ENCODE peak calls at places on chromosomes 16 and 17, in nine cellular contexts. One of them, this sample, is unnamed.

GRCh38 chr16:10552998-10553491 is 27.4 kb downstream of the EMP2 start:
- DNase-seq in astrocyte of the cerebellum: no peak
- DNase-seq in tibial artery: peak
- DNase-seq in AG10803: no peak
- DNase-seq in tibial nerve: peak
- DNase-seq in endothelial cell: no peak
- DNase-seq in AG04450: no peak
- DNase-seq in esophagus squamous epithelium: no peak
- DNase-seq in A549: peak
- DNase-seq in this sample: no peak

GRCh38 chr17:956905-957304 is 22.7 kb downstream of the NXN start:
- DNase-seq in astrocyte of the cerebellum: no peak
- DNase-seq in tibial artery: no peak
- DNase-seq in AG10803: no peak
- DNase-seq in tibial nerve: no peak
- DNase-seq in endothelial cell: no peak
- DNase-seq in AG04450: no peak
- DNase-seq in esophagus squamous epithelium: no peak
- DNase-seq in A549: peak
- DNase-seq in this sample: no peak

GRCh38 chr17:7380855-7381683 is at the start of gene TNK1:
- DNase-seq in astrocyte of the cerebellum: no peak
- DNase-seq in tibial artery: no peak
- DNase-seq in AG10803: no peak
- DNase-seq in tibial nerve: no peak
- DNase-seq in endothelial cell: no peak
- DNase-seq in AG04450: no peak
- DNase-seq in esophagus squamous epithelium: no peak
- DNase-seq in A549: no peak
- DNase-seq in this sample: no peak

GRCh38 chr16:67326472-67327309 is at the start of the genes KCTD19 and LRRC36:
- DNase-seq in astrocyte of the cerebellum: peak
- DNase-seq in tibial artery: peak
- DNase-seq in AG10803: no peak
- DNase-seq in tibial nerve: peak
- DNase-seq in endothelial cell: peak
- DNase-seq in AG04450: no peak
- DNase-seq in esophagus squamous epithelium: no peak
- DNase-seq in A549: peak
- DNase-seq in this sample: peak

GRCh38 chr17:82844796-82845162 is 5.0 kb upstream of the ZNF750 start:
- DNase-seq in astrocyte of the cerebellum: no peak
- DNase-seq in tibial artery: no peak
- DNase-seq in AG10803: no peak
- DNase-seq in tibial nerve: no peak
- DNase-seq in endothelial cell: no peak
- DNase-seq in AG04450: no peak
- DNase-seq in esophagus squamous epithelium: no peak
- DNase-seq in A549: no peak
- DNase-seq in this sample: no peak

GRCh38 chr16:11292076-11292748 is 11.1 kb upstream of the PRM1 start:
- DNase-seq in astrocyte of the cerebellum: no peak
- DNase-seq in tibial artery: no peak
- DNase-seq in AG10803: no peak
- DNase-seq in tibial nerve: no peak
- DNase-seq in endothelial cell: no peak
- DNase-seq in AG04450: no peak
- DNase-seq in esophagus squamous epithelium: no peak
- DNase-seq in A549: no peak
- DNase-seq in this sample: no peak

GRCh38 chr16:88354229-88355092 is 28.3 kb upstream of the ZNF469 start:
- DNase-seq in astrocyte of the cerebellum: no peak
- DNase-seq in tibial artery: peak
- DNase-seq in AG10803: no peak
- DNase-seq in tibial nerve: no peak
- DNase-seq in endothelial cell: no peak
- DNase-seq in AG04450: no peak
- DNase-seq in esophagus squamous epithelium: no peak
- DNase-seq in A549: no peak
- DNase-seq in this sample: no peak

GRCh38 chr17:30524847-30525246 is 47.6 kb downstream of the GOSR1 start:
- DNase-seq in astrocyte of the cerebellum: no peak
- DNase-seq in tibial artery: no peak
- DNase-seq in AG10803: peak
- DNase-seq in tibial nerve: no peak
- DNase-seq in endothelial cell: no peak
- DNase-seq in AG04450: peak
- DNase-seq in esophagus squamous epithelium: no peak
- DNase-seq in A549: no peak
- DNase-seq in this sample: no peak

GRCh38 chr16:7055443-7055842 is 277.2 kb upstream of the RBFOX1 start:
- DNase-seq in astrocyte of the cerebellum: no peak
- DNase-seq in tibial artery: no peak
- DNase-seq in AG10803: no peak
- DNase-seq in tibial nerve: no peak
- DNase-seq in endothelial cell: no peak
- DNase-seq in AG04450: no peak
- DNase-seq in esophagus squamous epithelium: no peak
- DNase-seq in A549: peak
- DNase-seq in this sample: no peak

GRCh38 chr16:89557230-89557935 is 3.1 kb upstream of the RPL13 start:
- DNase-seq in astrocyte of the cerebellum: peak
- DNase-seq in tibial artery: no peak
- DNase-seq in AG10803: peak
- DNase-seq in tibial nerve: peak
- DNase-seq in endothelial cell: peak
- DNase-seq in AG04450: no peak
- DNase-seq in esophagus squamous epithelium: no peak
- DNase-seq in A549: peak
- DNase-seq in this sample: peak

GRCh38 chr17:62757518-62757951 is 50.6 kb downstream of the MARCHF10 start:
- DNase-seq in astrocyte of the cerebellum: no peak
- DNase-seq in tibial artery: no peak
- DNase-seq in AG10803: peak
- DNase-seq in tibial nerve: no peak
- DNase-seq in endothelial cell: no peak
- DNase-seq in AG04450: no peak
- DNase-seq in esophagus squamous epithelium: no peak
- DNase-seq in A549: no peak
- DNase-seq in this sample: no peak

GRCh38 chr17:27376637-27377547 is 79.4 kb upstream of the KSR1 start:
- DNase-seq in astrocyte of the cerebellum: no peak
- DNase-seq in tibial artery: peak
- DNase-seq in AG10803: peak
- DNase-seq in tibial nerve: no peak
- DNase-seq in endothelial cell: no peak
- DNase-seq in AG04450: no peak
- DNase-seq in esophagus squamous epithelium: no peak
- DNase-seq in A549: peak
- DNase-seq in this sample: no peak

GRCh38 chr16:8677481-8677880 is 3.1 kb downstream of the ABAT start:
- DNase-seq in astrocyte of the cerebellum: no peak
- DNase-seq in tibial artery: no peak
- DNase-seq in AG10803: peak
- DNase-seq in tibial nerve: no peak
- DNase-seq in endothelial cell: no peak
- DNase-seq in AG04450: no peak
- DNase-seq in esophagus squamous epithelium: no peak
- DNase-seq in A549: no peak
- DNase-seq in this sample: no peak

GRCh38 chr17:62179525-62180161 is 114.6 kb upstream of the MED13 start:
- DNase-seq in astrocyte of the cerebellum: no peak
- DNase-seq in tibial artery: no peak
- DNase-seq in AG10803: peak
- DNase-seq in tibial nerve: no peak
- DNase-seq in endothelial cell: no peak
- DNase-seq in AG04450: no peak
- DNase-seq in esophagus squamous epithelium: no peak
- DNase-seq in A549: peak
- DNase-seq in this sample: no peak

GRCh38 chr17:83200231-83200699 is 120.9 kb downstream of the METRNL start:
- DNase-seq in astrocyte of the cerebellum: no peak
- DNase-seq in tibial artery: peak
- DNase-seq in AG10803: peak
- DNase-seq in tibial nerve: peak
- DNase-seq in endothelial cell: peak
- DNase-seq in AG04450: no peak
- DNase-seq in esophagus squamous epithelium: no peak
- DNase-seq in A549: no peak
- DNase-seq in this sample: no peak

GRCh38 chr16:85537331-85537788 is 75.8 kb upstream of the GSE1 start:
- DNase-seq in astrocyte of the cerebellum: no peak
- DNase-seq in tibial artery: no peak
- DNase-seq in AG10803: no peak
- DNase-seq in tibial nerve: no peak
- DNase-seq in endothelial cell: no peak
- DNase-seq in AG04450: no peak
- DNase-seq in esophagus squamous epithelium: no peak
- DNase-seq in A549: no peak
- DNase-seq in this sample: no peak

GRCh38 chr16:85536073-85536410 is 77.1 kb upstream of the GSE1 start:
- DNase-seq in astrocyte of the cerebellum: no peak
- DNase-seq in tibial artery: no peak
- DNase-seq in AG10803: peak
- DNase-seq in tibial nerve: no peak
- DNase-seq in endothelial cell: no peak
- DNase-seq in AG04450: no peak
- DNase-seq in esophagus squamous epithelium: no peak
- DNase-seq in A549: no peak
- DNase-seq in this sample: no peak

GRCh38 chr16:85535352-85536072 is 77.6 kb upstream of the GSE1 start:
- DNase-seq in astrocyte of the cerebellum: no peak
- DNase-seq in tibial artery: no peak
- DNase-seq in AG10803: no peak
- DNase-seq in tibial nerve: no peak
- DNase-seq in endothelial cell: no peak
- DNase-seq in AG04450: no peak
- DNase-seq in esophagus squamous epithelium: no peak
- DNase-seq in A549: no peak
- DNase-seq in this sample: no peak

GRCh38 chr16:85537795-85538401 is 75.2 kb upstream of the GSE1 start:
- DNase-seq in astrocyte of the cerebellum: no peak
- DNase-seq in tibial artery: no peak
- DNase-seq in AG10803: no peak
- DNase-seq in tibial nerve: no peak
- DNase-seq in endothelial cell: no peak
- DNase-seq in AG04450: no peak
- DNase-seq in esophagus squamous epithelium: no peak
- DNase-seq in A549: no peak
- DNase-seq in this sample: no peak

GRCh38 chr16:85536411-85537330 is 76.5 kb upstream of the GSE1 start:
- DNase-seq in astrocyte of the cerebellum: no peak
- DNase-seq in tibial artery: no peak
- DNase-seq in AG10803: no peak
- DNase-seq in tibial nerve: no peak
- DNase-seq in endothelial cell: no peak
- DNase-seq in AG04450: no peak
- DNase-seq in esophagus squamous epithelium: no peak
- DNase-seq in A549: no peak
- DNase-seq in this sample: no peak
- TF ChIP-seq CTCF in astrocyte of the cerebellum: no peak
- TF ChIP-seq CTCF in tibial artery: no peak
- TF ChIP-seq CTCF in AG10803: no peak
- TF ChIP-seq CTCF in tibial nerve: no peak
- TF ChIP-seq CTCF in endothelial cell: no peak
- TF ChIP-seq CTCF in AG04450: no peak
- TF ChIP-seq CTCF in esophagus squamous epithelium: no peak
- TF ChIP-seq CTCF in A549: no peak
- TF ChIP-seq CTCF in this sample: no peak

GRCh38 chr17:81701288-81702071 is 1.7 kb upstream of the MRPL12 start:
- DNase-seq in astrocyte of the cerebellum: no peak
- DNase-seq in tibial artery: no peak
- DNase-seq in AG10803: no peak
- DNase-seq in tibial nerve: no peak
- DNase-seq in endothelial cell: no peak
- DNase-seq in AG04450: no peak
- DNase-seq in esophagus squamous epithelium: no peak
- DNase-seq in A549: no peak
- DNase-seq in this sample: no peak

GRCh38 chr17:81705518-81706231 is 2.5 kb downstream of the MRPL12 start:
- DNase-seq in astrocyte of the cerebellum: no peak
- DNase-seq in tibial artery: no peak
- DNase-seq in AG10803: no peak
- DNase-seq in tibial nerve: no peak
- DNase-seq in endothelial cell: no peak
- DNase-seq in AG04450: no peak
- DNase-seq in esophagus squamous epithelium: no peak
- DNase-seq in A549: no peak
- DNase-seq in this sample: no peak

GRCh38 chr17:81703747-81704654 is 834 bp downstream of the MRPL12 start:
- DNase-seq in astrocyte of the cerebellum: no peak
- DNase-seq in tibial artery: no peak
- DNase-seq in AG10803: no peak
- DNase-seq in tibial nerve: no peak
- DNase-seq in endothelial cell: no peak
- DNase-seq in AG04450: no peak
- DNase-seq in esophagus squamous epithelium: no peak
- DNase-seq in A549: no peak
- DNase-seq in this sample: no peak

GRCh38 chr17:81700353-81701287 is 2.5 kb upstream of the MRPL12 start:
- DNase-seq in astrocyte of the cerebellum: no peak
- DNase-seq in tibial artery: no peak
- DNase-seq in AG10803: no peak
- DNase-seq in tibial nerve: no peak
- DNase-seq in endothelial cell: no peak
- DNase-seq in AG04450: no peak
- DNase-seq in esophagus squamous epithelium: no peak
- DNase-seq in A549: no peak
- DNase-seq in this sample: no peak

GRCh38 chr17:81702934-81703746 is at the start of gene MRPL12:
- DNase-seq in astrocyte of the cerebellum: peak
- DNase-seq in tibial artery: peak
- DNase-seq in AG10803: peak
- DNase-seq in tibial nerve: peak
- DNase-seq in endothelial cell: peak
- DNase-seq in AG04450: peak
- DNase-seq in esophagus squamous epithelium: peak
- DNase-seq in A549: peak
- DNase-seq in this sample: peak
- TF ChIP-seq CTCF in astrocyte of the cerebellum: no peak
- TF ChIP-seq CTCF in tibial artery: peak
- TF ChIP-seq CTCF in AG10803: peak
- TF ChIP-seq CTCF in tibial nerve: peak
- TF ChIP-seq CTCF in endothelial cell: no peak
- TF ChIP-seq CTCF in AG04450: no peak
- TF ChIP-seq CTCF in esophagus squamous epithelium: peak
- TF ChIP-seq CTCF in A549: no peak
- TF ChIP-seq CTCF in this sample: peak

GRCh38 chr16:86892509-86892908 is 314.2 kb downstream of the FOXL1 start:
- DNase-seq in astrocyte of the cerebellum: no peak
- DNase-seq in tibial artery: no peak
- DNase-seq in AG10803: no peak
- DNase-seq in tibial nerve: no peak
- DNase-seq in endothelial cell: no peak
- DNase-seq in AG04450: no peak
- DNase-seq in esophagus squamous epithelium: no peak
- DNase-seq in A549: no peak
- DNase-seq in this sample: no peak
- TF ChIP-seq CTCF in astrocyte of the cerebellum: no peak
- TF ChIP-seq CTCF in tibial artery: no peak
- TF ChIP-seq CTCF in AG10803: no peak
- TF ChIP-seq CTCF in tibial nerve: no peak
- TF ChIP-seq CTCF in endothelial cell: no peak
- TF ChIP-seq CTCF in AG04450: no peak
- TF ChIP-seq CTCF in esophagus squamous epithelium: no peak
- TF ChIP-seq CTCF in A549: no peak
- TF ChIP-seq CTCF in this sample: no peak

GRCh38 chr16:30609928-30610839 is at the start of gene ZNF689:
- DNase-seq in astrocyte of the cerebellum: peak
- DNase-seq in tibial artery: peak
- DNase-seq in AG10803: peak
- DNase-seq in tibial nerve: peak
- DNase-seq in endothelial cell: peak
- DNase-seq in AG04450: peak
- DNase-seq in esophagus squamous epithelium: peak
- DNase-seq in A549: peak
- DNase-seq in this sample: peak
- TF ChIP-seq CTCF in astrocyte of the cerebellum: no peak
- TF ChIP-seq CTCF in tibial artery: no peak
- TF ChIP-seq CTCF in AG10803: no peak
- TF ChIP-seq CTCF in tibial nerve: no peak
- TF ChIP-seq CTCF in endothelial cell: no peak
- TF ChIP-seq CTCF in AG04450: no peak
- TF ChIP-seq CTCF in esophagus squamous epithelium: no peak
- TF ChIP-seq CTCF in A549: no peak
- TF ChIP-seq CTCF in this sample: peak

This sample was measured in neural crest cell.